ENCODE peak calls at places on chromosomes 6 and 20, in five cellular contexts. Z is H54; Q is heart left ventricle; O is brain pericyte; M is CD4-positive, alpha-beta memory T cell. L is an unnamed sample.
A peak's percentile ranks its signal among the peaks of the same experiment; 100 is the strongest.

GRCh38 chr6:57162008-57162407 is 10.1 kb upstream of the BAG2 start:
- DNase-seq in Z (no peak), Q (no peak), O (no peak), M (no peak), L (no peak)

GRCh38 chr6:121305957-121306607 is 28.2 kb downstream of the TBC1D32 start:
- DNase-seq in Z (no peak), Q (no peak), O (no peak), M (peak; percentile 3), L (no peak)

GRCh38 chr20:36526521-36527011 is 14.8 kb upstream of the MYL9 start:
- DNase-seq in Z (no peak), Q (no peak), O (no peak), M (no peak), L (no peak)

GRCh38 chr20:38969708-38970107 is 7.6 kb downstream of the DHX35 start:
- DNase-seq in Z (no peak), Q (no peak), O (no peak), M (no peak), L (peak; percentile 40)

GRCh38 chr6:110130362-110130761 is 49.1 kb downstream of the WASF1 start:
- DNase-seq in Z (no peak), Q (no peak), O (no peak), M (no peak), L (no peak)

GRCh38 chr20:45518282-45518681 is 2.9 kb upstream of the SPINT3 start:
- DNase-seq in Z (no peak), Q (no peak), O (no peak), M (no peak), L (no peak)

GRCh38 chr20:52060794-52061714 is 130.5 kb downstream of the ZFP64 start:
- DNase-seq in Z (no peak), Q (no peak), O (no peak), M (no peak), L (peak; percentile 20)

GRCh38 chr20:6492396-6493055 is 275.0 kb upstream of the BMP2 start:
- DNase-seq in Z (no peak), Q (no peak), O (no peak), M (no peak), L (peak; percentile 25)

GRCh38 chr20:21272279-21272678 is 30.9 kb upstream of the XRN2 start:
- DNase-seq in Z (no peak), Q (no peak), O (no peak), M (no peak), L (no peak)

GRCh38 chr6:151041686-151042085 is 176.2 kb downstream of the MTHFD1L start:
- DNase-seq in Z (no peak), Q (no peak), O (no peak), M (no peak), L (no peak)

GRCh38 chr6:130966581-130966980 is 96.5 kb downstream of the EPB41L2 start:
- DNase-seq in Z (no peak), Q (no peak), O (no peak), M (no peak), L (no peak)

GRCh38 chr6:77286541-77286940 is 176.8 kb downstream of the HTR1B start:
- DNase-seq in Z (no peak), Q (no peak), O (no peak), M (no peak), L (no peak)

GRCh38 chr6:16651871-16652270 is 109.4 kb downstream of the ATXN1 start:
- DNase-seq in Z (no peak), Q (no peak), O (no peak), M (peak; percentile 82), L (no peak)

GRCh38 chr6:49205526-49205925 is 257.5 kb downstream of the MMUT start:
- DNase-seq in Z (no peak), Q (no peak), O (no peak), M (no peak), L (no peak)

L was measured in colonic mucosa.